ENCODE peak calls at places on chromosomes 3 and 15, in ten cellular contexts. E is left ventricle myocardium superior; G is choroid plexus epithelial cell; P is IMR-90; Q is right cardiac atrium; Y is activated T-helper 1 cell treated with anti-CD3 and anti-CD28 coated beads, Interleukin-12 subunit alpha, Interleukin-12 subunit beta, Interleukin-2, Interleukin-4 antibody, amounts not matched to agents 30 ng/mL and 10 ng/mL and 1 ng/mL, durations not matched to agents 14 hours and 24 hours and 36 hours; X is NCI-H1417; R is NCI-H748 treated with DMSO at 0.1 percent for 48 hours; N is SW480; V is A172. T is an unnamed sample.

GRCh38 chr3:101730839-101731238 is 6.4 kb downstream of the CEP97 start:
- DNase-seq in P (no peak), V (no peak), R (no peak), X (no peak), G (no peak), Q (no peak), N (no peak), Y (no peak), E (no peak), T (no peak)

GRCh38 chr15:73941449-73941848 is 15.2 kb downstream of the LOXL1 start:
- DNase-seq in R (no peak), G (no peak), Q (no peak), Y (no peak), N (no peak), V (no peak), X (no peak), P (no peak), E (no peak), T (no peak)

GRCh38 chr15:31489801-31490646 is 163.4 kb downstream of the KLF13 start:
- DNase-seq in N (peak), V (peak), E (peak), Y (peak), P (peak), G (peak), X (peak), Q (peak), R (no peak), T (peak)

GRCh38 chr3:149080699-149081091 is 5.6 kb downstream of the HLTF start:
- DNase-seq in X (no peak), G (peak), E (no peak), Y (no peak), R (no peak), V (no peak), N (no peak), P (peak), Q (no peak), T (no peak)

GRCh38 chr15:53328341-53328740 is 431.1 kb downstream of the WDR72 start:
- DNase-seq in N (no peak), P (no peak), G (no peak), Y (no peak), X (no peak), R (no peak), V (no peak), Q (no peak), E (no peak), T (no peak)

GRCh38 chr15:35019401-35020327 is 31.6 kb upstream of the ZNF770 start:
- DNase-seq in R (no peak), P (peak), G (peak), E (no peak), Y (no peak), X (no peak), V (peak), Q (peak), N (no peak), T (no peak)

GRCh38 chr3:124774305-124774673 is 44.0 kb downstream of the UMPS start:
- DNase-seq in Q (peak), P (peak), X (no peak), E (peak), R (no peak), G (peak), N (peak), Y (no peak), V (peak), T (no peak)

GRCh38 chr15:85339976-85340665 is 40.3 kb upstream of the AKAP13 start:
- DNase-seq in R (no peak), Q (no peak), P (peak), Y (no peak), X (no peak), N (no peak), V (no peak), G (no peak), E (no peak), T (no peak)

GRCh38 chr15:77667351-77667750 is 34.6 kb upstream of the LINGO1 start:
- DNase-seq in Q (peak), R (no peak), Y (no peak), N (no peak), X (no peak), E (no peak), V (no peak), G (no peak), P (no peak), T (no peak)

GRCh38 chr3:62607287-62608029 is 234.1 kb upstream of the FEZF2 start:
- DNase-seq in X (no peak), E (peak), P (peak), V (peak), Y (no peak), Q (peak), G (peak), N (peak), R (no peak), T (no peak)

GRCh38 chr3:117171124-117171523 is 461.5 kb downstream of the TUSC7 start:
- DNase-seq in Q (no peak), P (no peak), Y (no peak), V (no peak), E (no peak), N (no peak), X (no peak), G (no peak), R (no peak), T (no peak)

GRCh38 chr15:74884428-74885223 is 5.2 kb upstream of the MPI start:
- DNase-seq in N (no peak), R (no peak), Q (peak), Y (no peak), P (peak), E (peak), G (no peak), V (peak), X (no peak), T (no peak)

GRCh38 chr3:171134170-171134569 is 107.7 kb upstream of the SLC2A2 start:
- DNase-seq in P (no peak), G (no peak), Y (no peak), X (no peak), V (no peak), E (no peak), Q (no peak), R (no peak), N (no peak), T (no peak)

GRCh38 chr3:14141602-14142315 is 16.9 kb downstream of the TMEM43 start:
- DNase-seq in G (no peak), N (no peak), E (peak), Y (no peak), P (no peak), X (no peak), R (no peak), Q (peak), V (no peak), T (no peak)

T was measured in progenitor cell of endocrine pancreas.